ENCODE peak calls at places on chromosome 11, in nine cellular contexts. B, M, H, G, F, R, A, Q and L are unnamed samples.

GRCh38 chr11:72439455-72439854 is 5.1 kb upstream of the CLPB start:
- DNase-seq in R (peak), B (no peak), M (no peak), Q (peak), F (no peak), G (no peak), H (peak), A (no peak), L (no peak)

GRCh38 chr11:82790723-82791487 is 57.2 kb upstream of the FAM181B start:
- DNase-seq in Q (no peak), F (no peak), R (no peak), A (no peak), G (no peak), M (no peak), B (no peak), H (no peak), L (no peak)

GRCh38 chr11:117192401-117192875 is 6.7 kb upstream of the TAGLN start:
- DNase-seq in R (no peak), M (no peak), B (no peak), G (no peak), H (no peak), Q (no peak), A (no peak), F (no peak), L (no peak)

GRCh38 chr11:46064221-46064620 is 57.0 kb downstream of the PHF21A start:
- DNase-seq in G (no peak), M (no peak), Q (peak), B (no peak), H (no peak), A (no peak), F (no peak), R (no peak), L (no peak)

GRCh38 chr11:128890543-128891409 is at the start of gene KCNJ5:
- DNase-seq in G (no peak), F (peak), H (no peak), Q (no peak), R (peak), M (peak), A (peak), B (peak), L (no peak)

GRCh38 chr11:48018561-48019229 is 38.3 kb downstream of the PTPRJ start:
- DNase-seq in R (no peak), H (no peak), F (peak), M (peak), Q (no peak), A (peak), B (peak), G (no peak), L (no peak)

GRCh38 chr11:116725434-116726221 is 47.2 kb downstream of the BUD13 start:
- DNase-seq in G (no peak), F (peak), B (no peak), Q (peak), H (no peak), A (no peak), M (no peak), R (no peak), L (no peak)

GRCh38 chr11:119993732-119994131 is 144.2 kb downstream of the TRIM29 start:
- DNase-seq in G (no peak), B (no peak), Q (no peak), F (peak), R (no peak), H (no peak), A (no peak), M (no peak), L (no peak)

GRCh38 chr11:69306821-69307220 is 12.9 kb downstream of the MYEOV start:
- DNase-seq in B (no peak), G (no peak), M (no peak), F (no peak), A (no peak), H (no peak), Q (no peak), R (no peak), L (no peak)

GRCh38 chr11:66676279-66676919 is 1.3 kb downstream of the RBM4B start:
- DNase-seq in B (no peak), R (no peak), F (no peak), A (no peak), G (no peak), H (no peak), M (no peak), Q (no peak), L (no peak)

GRCh38 chr11:128692750-128693578 is 908 bp upstream of the FLI1 start:
- DNase-seq in M (no peak), R (peak), Q (no peak), H (no peak), G (no peak), A (peak), F (peak), B (peak), L (peak)

GRCh38 chr11:67268036-67268683 is 1.9 kb downstream of the GRK2 start:
- DNase-seq in F (no peak), A (peak), B (no peak), M (no peak), G (no peak), Q (no peak), H (no peak), R (no peak), L (peak)